ENCODE peak calls at places on chromosomes 7 and 10, in seven cellular contexts. N, A, R, P, K, O and E are unnamed samples.

GRCh38 chr7:43113622-43114450 is 1.4 kb downstream of the HECW1 start:
- DNase-seq in N (no peak), A (no peak), R (no peak), P (peak), K (no peak), O (no peak), E (no peak)

GRCh38 chr10:29517352-29517923 is 117.3 kb downstream of the SVIL start:
- DNase-seq in N (peak), A (peak), R (no peak), P (no peak), K (no peak), O (no peak), E (no peak)

GRCh38 chr7:127912901-127913300 is 118.3 kb downstream of the LRRC4 start:
- DNase-seq in N (no peak), A (no peak), R (no peak), P (no peak), K (no peak), O (no peak), E (no peak)

GRCh38 chr7:17907014-17907413 is 33.3 kb downstream of the SNX13 start:
- DNase-seq in N (no peak), A (peak), R (no peak), P (no peak), K (no peak), O (no peak), E (no peak)

GRCh38 chr7:48390381-48391327 is 219.4 kb downstream of the ABCA13 start:
- DNase-seq in N (no peak), A (no peak), R (no peak), P (no peak), K (peak), O (no peak), E (no peak)

GRCh38 chr7:137094-137861 is 55.1 kb upstream of the FAM20C start:
- DNase-seq in N (no peak), A (no peak), R (no peak), P (no peak), K (no peak), O (no peak), E (no peak)

GRCh38 chr10:100009793-100010676 is at the start of gene DNMBP:
- DNase-seq in N (peak), A (peak), R (peak), P (peak), K (peak), O (peak), E (peak)

GRCh38 chr7:132249591-132249971 is 326.7 kb downstream of the PLXNA4 start:
- DNase-seq in N (peak), A (peak), R (no peak), P (no peak), K (peak), O (no peak), E (no peak)

GRCh38 chr10:62961951-62962523 is 145.9 kb upstream of the EGR2 start:
- DNase-seq in N (no peak), A (peak), R (no peak), P (no peak), K (no peak), O (no peak), E (no peak)

GRCh38 chr10:103713676-103714075 is 141.7 kb downstream of the SH3PXD2A start:
- DNase-seq in N (no peak), A (no peak), R (no peak), P (no peak), K (no peak), O (no peak), E (no peak)

GRCh38 chr10:1603181-1603580 is 134.1 kb downstream of the ADARB2 start:
- DNase-seq in N (no peak), A (no peak), R (no peak), P (no peak), K (no peak), O (no peak), E (no peak)

GRCh38 chr10:124303662-124304418 is 114.9 kb downstream of the OAT start:
- DNase-seq in N (no peak), A (no peak), R (no peak), P (no peak), K (no peak), O (no peak), E (no peak)

GRCh38 chr7:70210200-70210960 is 612.1 kb downstream of the AUTS2 start:
- DNase-seq in N (no peak), A (no peak), R (no peak), P (no peak), K (no peak), O (no peak), E (no peak)